ENCODE peak calls at places on chromosome 5, in nine cellular contexts. H is stomach; X is kidney; U is CD4-positive, alpha-beta memory T cell; P is IMR-90; A is left ventricle myocardium inferior; O is CD8-positive, alpha-beta T cell; V is neural progenitor cell; M is brain microvascular endothelial cell. Y is an unnamed sample.

GRCh38 chr5:138790684-138791083 is 37.5 kb downstream of the CTNNA1 start:
- DNase-seq in U (no peak), X (no peak), H (no peak), O (no peak), P (peak; percentile 46), A (no peak), V (no peak), M (peak; percentile 48), Y (no peak)

GRCh38 chr5:80884851-80885697 is 75.1 kb upstream of the RASGRF2 start:
- DNase-seq in V (no peak), U (no peak), H (no peak), A (no peak), M (peak; percentile 20), X (no peak), P (peak; percentile 47), O (no peak), Y (no peak)

GRCh38 chr5:73189816-73190451 is 16.9 kb downstream of the TMEM174 start:
- DNase-seq in P (peak; percentile 72), O (no peak), H (no peak), V (no peak), X (no peak), A (no peak), M (peak; percentile 39), U (no peak), Y (no peak)

GRCh38 chr5:108356286-108356685 is 25.6 kb downstream of the FBXL17 start:
- DNase-seq in X (no peak), P (no peak), A (no peak), O (no peak), H (no peak), V (no peak), U (no peak), M (no peak), Y (no peak)

GRCh38 chr5:61805101-61805500 is 473.0 kb downstream of the ZSWIM6 start:
- DNase-seq in U (no peak), O (no peak), H (no peak), A (no peak), P (peak; percentile 60), X (no peak), V (no peak), M (peak; percentile 71), Y (no peak)

GRCh38 chr5:130747556-130747955 is 417.5 kb downstream of the HINT1 start:
- DNase-seq in P (no peak), U (no peak), O (no peak), H (no peak), A (no peak), V (no peak), X (no peak), M (no peak), Y (no peak)

GRCh38 chr5:125798311-125798710 is 624.9 kb upstream of the GRAMD2B start:
- DNase-seq in A (no peak), X (no peak), M (peak; percentile 18), U (no peak), P (peak; percentile 42), V (peak; percentile 40), O (no peak), H (no peak), Y (no peak)

GRCh38 chr5:54251981-54252380 is 58.4 kb downstream of the ARL15 start:
- DNase-seq in O (no peak), H (no peak), M (no peak), A (no peak), U (no peak), V (no peak), X (no peak), P (peak; percentile 54), Y (no peak)

GRCh38 chr5:91362935-91363334 is 20.2 kb downstream of the ARRDC3 start:
- DNase-seq in P (no peak), M (no peak), H (no peak), O (no peak), V (peak; percentile 31), U (no peak), X (no peak), A (no peak), Y (no peak)

GRCh38 chr5:80186634-80187033 is 69.2 kb downstream of the SERINC5 start:
- DNase-seq in U (peak; percentile 61), A (no peak), M (no peak), X (no peak), H (peak; percentile 78), O (no peak), V (no peak), P (no peak), Y (no peak)

GRCh38 chr5:96151891-96152290 is 190.2 kb upstream of the ELL2 start:
- DNase-seq in M (no peak), V (no peak), H (no peak), U (no peak), O (no peak), A (no peak), P (peak; percentile 19), X (no peak), Y (no peak)

GRCh38 chr5:96148376-96148775 is 186.7 kb upstream of the ELL2 start:
- DNase-seq in U (no peak), V (no peak), A (no peak), O (no peak), X (no peak), P (no peak), H (no peak), M (no peak), Y (no peak)

GRCh38 chr5:96149021-96149420 is 187.4 kb upstream of the ELL2 start:
- DNase-seq in X (no peak), H (no peak), U (no peak), M (no peak), P (no peak), O (no peak), A (no peak), V (no peak), Y (no peak)

GRCh38 chr5:96149546-96149945 is 187.9 kb upstream of the ELL2 start:
- DNase-seq in O (no peak), P (peak; percentile 62), V (no peak), A (no peak), U (no peak), X (no peak), H (no peak), M (peak; percentile 12), Y (no peak)

GRCh38 chr5:96150007-96150406 is 188.4 kb upstream of the ELL2 start:
- DNase-seq in X (no peak), P (no peak), M (no peak), O (no peak), H (no peak), V (no peak), U (no peak), A (no peak), Y (no peak)
- H3K36me3 ChIP-seq in X (no peaks in the 10 kb centered on the region), P (no peaks in the 10 kb centered on the region), M (no peaks in the 10 kb centered on the region), O (no peaks in the 10 kb centered on the region), H (no peaks in the 10 kb centered on the region), V (no peaks in the 10 kb centered on the region), U (no peaks in the 10 kb centered on the region), A (no peaks in the 10 kb centered on the region), Y (no peaks in the 10 kb centered on the region)

GRCh38 chr5:140674211-140674610 is 835 bp upstream of the DND1 start:
- DNase-seq in A (no peak), M (no peak), V (no peak), P (no peak), O (no peak), X (no peak), H (no peak), U (no peak), Y (no peak)

GRCh38 chr5:140672455-140673186 is 755 bp downstream of the DND1 start:
- DNase-seq in M (no peak), P (no peak), X (peak; percentile 79), V (peak; percentile 43), U (no peak), H (no peak), A (no peak), O (no peak), Y (peak; percentile 51)

GRCh38 chr5:140674629-140675028 is 1.3 kb upstream of the DND1 start:
- DNase-seq in O (no peak), U (no peak), X (no peak), V (no peak), P (no peak), M (no peak), A (no peak), H (no peak), Y (no peak)

GRCh38 chr5:140671472-140672210 is 1.7 kb downstream of the DND1 start:
- DNase-seq in A (no peak), X (no peak), U (no peak), M (no peak), V (no peak), O (no peak), P (no peak), H (no peak), Y (no peak)

DNA sequence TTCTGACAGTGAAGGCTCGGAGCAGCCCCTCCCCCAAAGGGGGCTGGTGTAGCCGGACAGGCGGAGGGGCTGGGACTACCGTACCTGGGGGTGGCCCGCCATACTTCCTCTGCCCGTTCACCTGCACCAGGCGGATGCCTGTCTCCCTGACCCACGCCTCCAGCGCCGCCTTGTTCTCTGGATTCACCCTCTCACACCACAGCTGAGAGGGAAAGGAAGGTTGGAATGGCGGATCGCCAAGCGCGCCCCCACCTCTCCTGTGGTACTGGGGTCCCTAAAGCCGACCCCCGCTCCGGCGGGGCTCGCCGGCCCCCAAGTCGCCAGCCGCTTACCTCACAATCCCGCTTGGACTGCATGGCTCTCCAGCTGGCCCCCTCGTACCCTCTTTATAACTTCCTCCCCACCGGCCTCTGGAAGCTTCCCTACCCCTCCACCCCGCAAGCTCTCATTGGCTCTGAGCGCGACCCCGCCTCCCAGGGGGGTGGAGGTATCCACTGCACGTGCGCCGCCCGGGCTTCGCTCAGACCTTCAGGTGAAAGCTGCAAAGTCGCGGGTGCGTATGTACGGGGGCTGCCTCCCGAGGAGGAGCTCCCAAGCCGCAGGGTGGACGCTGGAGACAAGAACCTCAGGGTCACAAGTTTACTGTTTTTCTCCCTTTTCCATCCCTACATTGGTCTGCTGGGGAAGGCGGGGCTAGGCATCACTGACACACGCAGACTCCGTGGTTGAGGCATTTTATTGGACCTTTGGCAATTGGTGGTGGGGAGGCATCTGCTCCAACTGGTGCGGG is at the start of gene DND1:
- DNase-seq in P (no peak), U (no peak), O (no peak), A (no peak), M (no peak), X (peak; percentile 73), H (no peak), V (no peak), Y (no peak)
- H3K36me3 ChIP-seq in P (peaks cover 66% of the 10 kb centered on the region), U (peaks cover 51% of the 10 kb centered on the region), O (peaks cover 54% of the 10 kb centered on the region), A (peaks cover 91% of the 10 kb centered on the region), M (peaks cover 68% of the 10 kb centered on the region), X (peaks cover 45% of the 10 kb centered on the region), H (peaks cover 100% of the 10 kb centered on the region), V (no peaks in the 10 kb centered on the region), Y (peaks cover 42% of the 10 kb centered on the region)

DNA sequence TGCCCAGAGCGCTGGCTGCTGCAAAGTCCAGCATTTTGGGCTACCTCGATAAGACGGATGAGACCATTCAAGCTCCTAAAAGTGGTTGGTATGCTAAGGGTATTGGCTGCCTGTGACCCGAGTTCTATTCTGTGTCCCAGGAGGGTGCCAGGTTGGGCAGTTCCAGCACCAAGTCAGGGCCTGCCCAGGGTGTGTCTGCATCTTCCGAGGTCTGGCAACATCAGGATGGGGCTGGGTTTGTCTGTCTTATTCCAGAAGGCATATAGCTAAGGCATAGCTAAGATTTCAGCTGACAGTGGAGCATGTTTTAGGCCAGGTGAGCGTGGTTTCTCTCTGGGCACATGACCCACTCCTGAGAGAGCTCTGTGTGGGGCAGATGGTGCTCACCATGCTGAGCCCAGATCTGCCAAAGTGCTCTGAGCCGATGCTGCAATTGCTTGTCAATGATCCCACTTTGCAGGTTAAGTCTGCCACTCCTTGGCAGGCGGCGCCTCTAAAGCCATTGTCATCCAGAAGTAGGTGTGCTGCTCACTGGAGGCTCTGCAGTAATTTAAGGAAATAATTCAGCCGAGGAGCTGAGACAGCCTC is 7.8 kb downstream of the SLC9A3 start:
- DNase-seq in A (no peak), P (no peak), U (no peak), X (no peak), O (no peak), M (no peak), V (no peak), H (no peak), Y (no peak)
- H3K36me3 ChIP-seq in A (no peaks in the 10 kb centered on the region), P (no peaks in the 10 kb centered on the region), U (no peaks in the 10 kb centered on the region), X (no peaks in the 10 kb centered on the region), O (no peaks in the 10 kb centered on the region), M (no peaks in the 10 kb centered on the region), V (no peaks in the 10 kb centered on the region), H (no peaks in the 10 kb centered on the region), Y (no peaks in the 10 kb centered on the region)

GRCh38 chr5:179609834-179610108 is 13.7 kb downstream of the HNRNPH1 start:
- DNase-seq in M (no peak), V (no peak), U (no peak), A (no peak), H (no peak), O (no peak), P (no peak), X (no peak), Y (no peak)
- H3K36me3 ChIP-seq in M (peaks cover 80% of the 10 kb centered on the region), V (peaks cover 12% of the 10 kb centered on the region), U (peaks cover 68% of the 10 kb centered on the region), A (peaks cover 91% of the 10 kb centered on the region), H (peaks cover 97% of the 10 kb centered on the region), O (peaks cover 54% of the 10 kb centered on the region), P (peaks cover 74% of the 10 kb centered on the region), X (peaks cover 67% of the 10 kb centered on the region), Y (peaks cover 60% of the 10 kb centered on the region)